ENCODE peak calls at places on chromosomes 5 and 9, in nine cellular contexts. One of them, this sample, is unnamed.

GRCh38 chr5:318931-319601 is 2.4 kb upstream of the AHRR start:
- DNase-seq in T-helper 17 cell: no peak
- DNase-seq in endothelial cell: no peak
- DNase-seq in ELF-1: no peak
- DNase-seq in cardiac muscle cell: no peak
- DNase-seq in anterior cingulate cortex: no peak
- DNase-seq in NCI-H1048: no peak
- DNase-seq in stomach: no peak
- DNase-seq in stimulated activated CD4-positive, alpha-beta T cell treated with anti-CD3 and anti-CD28 coated beads, Interleukin-2, amount 100 ng/mL, for 24 hours: no peak
- DNase-seq in this sample: no peak

GRCh38 chr5:111655169-111655924 is 101.6 kb downstream of the NREP start:
- DNase-seq in T-helper 17 cell: no peak
- DNase-seq in endothelial cell: no peak
- DNase-seq in ELF-1: no peak
- DNase-seq in cardiac muscle cell: peak; percentile 90
- DNase-seq in anterior cingulate cortex: no peak
- DNase-seq in NCI-H1048: no peak
- DNase-seq in stomach: no peak
- DNase-seq in stimulated activated CD4-positive, alpha-beta T cell treated with anti-CD3 and anti-CD28 coated beads, Interleukin-2, amount 100 ng/mL, for 24 hours: no peak
- DNase-seq in this sample: no peak

GRCh38 chr5:2119578-2119977 is 236.9 kb upstream of the IRX4 start:
- DNase-seq in T-helper 17 cell: no peak
- DNase-seq in endothelial cell: no peak
- DNase-seq in ELF-1: no peak
- DNase-seq in cardiac muscle cell: no peak
- DNase-seq in anterior cingulate cortex: no peak
- DNase-seq in NCI-H1048: no peak
- DNase-seq in stomach: no peak
- DNase-seq in stimulated activated CD4-positive, alpha-beta T cell treated with anti-CD3 and anti-CD28 coated beads, Interleukin-2, amount 100 ng/mL, for 24 hours: no peak
- DNase-seq in this sample: no peak

GRCh38 chr5:150301170-150301505 is 1.6 kb downstream of the ARSI start:
- DNase-seq in T-helper 17 cell: no peak
- DNase-seq in endothelial cell: no peak
- DNase-seq in ELF-1: no peak
- DNase-seq in cardiac muscle cell: peak; percentile 67
- DNase-seq in anterior cingulate cortex: no peak
- DNase-seq in NCI-H1048: no peak
- DNase-seq in stomach: no peak
- DNase-seq in stimulated activated CD4-positive, alpha-beta T cell treated with anti-CD3 and anti-CD28 coated beads, Interleukin-2, amount 100 ng/mL, for 24 hours: no peak
- DNase-seq in this sample: no peak

GRCh38 chr9:93904649-93905472 is 50.3 kb downstream of the BARX1 start:
- DNase-seq in T-helper 17 cell: no peak
- DNase-seq in endothelial cell: no peak
- DNase-seq in ELF-1: no peak
- DNase-seq in cardiac muscle cell: no peak
- DNase-seq in anterior cingulate cortex: no peak
- DNase-seq in NCI-H1048: no peak
- DNase-seq in stomach: no peak
- DNase-seq in stimulated activated CD4-positive, alpha-beta T cell treated with anti-CD3 and anti-CD28 coated beads, Interleukin-2, amount 100 ng/mL, for 24 hours: no peak
- DNase-seq in this sample: no peak

GRCh38 chr5:138138949-138139775 is at the start of gene NME5:
- DNase-seq in T-helper 17 cell: no peak
- DNase-seq in endothelial cell: peak; percentile 62
- DNase-seq in ELF-1: peak; percentile 82
- DNase-seq in cardiac muscle cell: peak; percentile 83
- DNase-seq in anterior cingulate cortex: peak; percentile 64
- DNase-seq in NCI-H1048: peak; percentile 18
- DNase-seq in stomach: peak; percentile 75
- DNase-seq in stimulated activated CD4-positive, alpha-beta T cell treated with anti-CD3 and anti-CD28 coated beads, Interleukin-2, amount 100 ng/mL, for 24 hours: peak; percentile 4
- DNase-seq in this sample: peak; percentile 7

GRCh38 chr5:32206799-32207634 is 32.9 kb upstream of the GOLPH3 start:
- DNase-seq in T-helper 17 cell: no peak
- DNase-seq in endothelial cell: no peak
- DNase-seq in ELF-1: no peak
- DNase-seq in cardiac muscle cell: no peak
- DNase-seq in anterior cingulate cortex: no peak
- DNase-seq in NCI-H1048: no peak
- DNase-seq in stomach: no peak
- DNase-seq in stimulated activated CD4-positive, alpha-beta T cell treated with anti-CD3 and anti-CD28 coated beads, Interleukin-2, amount 100 ng/mL, for 24 hours: no peak
- DNase-seq in this sample: no peak

GRCh38 chr5:138504799-138505198 is 38.2 kb downstream of the ETF1 start:
- DNase-seq in T-helper 17 cell: no peak
- DNase-seq in endothelial cell: no peak
- DNase-seq in ELF-1: no peak
- DNase-seq in cardiac muscle cell: no peak
- DNase-seq in anterior cingulate cortex: no peak
- DNase-seq in NCI-H1048: no peak
- DNase-seq in stomach: peak; percentile 47
- DNase-seq in stimulated activated CD4-positive, alpha-beta T cell treated with anti-CD3 and anti-CD28 coated beads, Interleukin-2, amount 100 ng/mL, for 24 hours: no peak
- DNase-seq in this sample: no peak

GRCh38 chr9:86513429-86513828 is 159.2 kb upstream of the TUT7 start:
- DNase-seq in T-helper 17 cell: no peak
- DNase-seq in endothelial cell: no peak
- DNase-seq in ELF-1: peak; percentile 24
- DNase-seq in cardiac muscle cell: no peak
- DNase-seq in anterior cingulate cortex: no peak
- DNase-seq in NCI-H1048: no peak
- DNase-seq in stomach: no peak
- DNase-seq in stimulated activated CD4-positive, alpha-beta T cell treated with anti-CD3 and anti-CD28 coated beads, Interleukin-2, amount 100 ng/mL, for 24 hours: no peak
- DNase-seq in this sample: no peak

GRCh38 chr9:114981095-114981494 is 50.7 kb upstream of the TNFSF8 start:
- DNase-seq in T-helper 17 cell: no peak
- DNase-seq in endothelial cell: no peak
- DNase-seq in ELF-1: no peak
- DNase-seq in cardiac muscle cell: no peak
- DNase-seq in anterior cingulate cortex: no peak
- DNase-seq in NCI-H1048: no peak
- DNase-seq in stomach: no peak
- DNase-seq in stimulated activated CD4-positive, alpha-beta T cell treated with anti-CD3 and anti-CD28 coated beads, Interleukin-2, amount 100 ng/mL, for 24 hours: no peak
- DNase-seq in this sample: no peak

GRCh38 chr9:98263080-98263479 is 7.6 kb upstream of the TBC1D2 start:
- DNase-seq in T-helper 17 cell: no peak
- DNase-seq in endothelial cell: no peak
- DNase-seq in ELF-1: no peak
- DNase-seq in cardiac muscle cell: no peak
- DNase-seq in anterior cingulate cortex: no peak
- DNase-seq in NCI-H1048: no peak
- DNase-seq in stomach: no peak
- DNase-seq in stimulated activated CD4-positive, alpha-beta T cell treated with anti-CD3 and anti-CD28 coated beads, Interleukin-2, amount 100 ng/mL, for 24 hours: no peak
- DNase-seq in this sample: no peak

GRCh38 chr5:132895719-132896305 is 22.3 kb downstream of the LEAP2 start:
- DNase-seq in T-helper 17 cell: no peak
- DNase-seq in endothelial cell: no peak
- DNase-seq in ELF-1: no peak
- DNase-seq in cardiac muscle cell: no peak
- DNase-seq in anterior cingulate cortex: no peak
- DNase-seq in NCI-H1048: no peak
- DNase-seq in stomach: no peak
- DNase-seq in stimulated activated CD4-positive, alpha-beta T cell treated with anti-CD3 and anti-CD28 coated beads, Interleukin-2, amount 100 ng/mL, for 24 hours: no peak
- DNase-seq in this sample: no peak

This sample was measured in stimulated activated naive CD8-positive, alpha-beta T cell treated with anti-CD3 and anti-CD28 coated beads, Interleukin-15, Interleukin-2, amounts not matched to agents 100 U/mL and 50 U/mL, for 24 hours.